ENCODE peak calls at places on chromosomes 16 and 17, in five cellular contexts. One of them, this sample, is unnamed.

GRCh38 chr17:30199600-30199999 is 35.9 kb downstream of the SLC6A4 start:
- DNase-seq in GM12878: no peak
- DNase-seq in HepG2: no peak
- DNase-seq in K562: no peak
- DNase-seq in IMR-90: peak; percentile 34
- DNase-seq in this sample: no peak

GRCh38 chr17:22304667-22305303 is 612.5 kb downstream of the KCNJ18 start:
- DNase-seq in GM12878: no peak
- DNase-seq in IMR-90: no peak
- DNase-seq in K562: peak; percentile 60
- DNase-seq in HepG2: no peak
- DNase-seq in this sample: no peak

GRCh38 chr16:47904691-47905090 is 251.1 kb downstream of the ABCC12 start:
- DNase-seq in K562: no peak
- DNase-seq in GM12878: no peak
- DNase-seq in HepG2: no peak
- DNase-seq in IMR-90: no peak
- DNase-seq in this sample: no peak

GRCh38 chr16:72604375-72604774 is 432.4 kb upstream of the PMFBP1 start:
- DNase-seq in IMR-90: no peak
- DNase-seq in K562: no peak
- DNase-seq in HepG2: no peak
- DNase-seq in GM12878: no peak
- DNase-seq in this sample: no peak

GRCh38 chr17:70369296-70369855 is 200.0 kb downstream of the KCNJ2 start:
- DNase-seq in GM12878: no peak
- DNase-seq in K562: no peak
- DNase-seq in IMR-90: no peak
- DNase-seq in HepG2: no peak
- DNase-seq in this sample: no peak

GRCh38 chr17:56047321-56047720 is 106.0 kb upstream of the ANKFN1 start:
- DNase-seq in GM12878: no peak
- DNase-seq in K562: no peak
- DNase-seq in HepG2: no peak
- DNase-seq in IMR-90: no peak
- DNase-seq in this sample: no peak

GRCh38 chr17:69448431-69449102 is 34.1 kb downstream of the MAP2K6 start:
- DNase-seq in GM12878: no peak
- DNase-seq in K562: no peak
- DNase-seq in IMR-90: no peak
- DNase-seq in HepG2: no peak
- DNase-seq in this sample: no peak

GRCh38 chr16:12613131-12613991 is 190.3 kb downstream of the CPPED1 start:
- DNase-seq in K562: peak; percentile 66
- DNase-seq in HepG2: peak; percentile 100
- DNase-seq in IMR-90: peak; percentile 39
- DNase-seq in GM12878: peak; percentile 76
- DNase-seq in this sample: peak; percentile 61

GRCh38 chr17:71572343-71572742 is 548.5 kb upstream of the SOX9 start:
- DNase-seq in HepG2: no peak
- DNase-seq in GM12878: no peak
- DNase-seq in IMR-90: no peak
- DNase-seq in K562: no peak
- DNase-seq in this sample: no peak

GRCh38 chr16:88437367-88437964 is 15.6 kb upstream of the ZFPM1 start:
- DNase-seq in K562: peak; percentile 85
- DNase-seq in IMR-90: peak; percentile 27
- DNase-seq in HepG2: peak; percentile 48
- DNase-seq in GM12878: no peak
- DNase-seq in this sample: peak; percentile 52

GRCh38 chr16:17261197-17261858 is 209.4 kb downstream of the XYLT1 start:
- DNase-seq in HepG2: no peak
- DNase-seq in K562: no peak
- DNase-seq in IMR-90: no peak
- DNase-seq in GM12878: no peak
- DNase-seq in this sample: no peak

GRCh38 chr17:43942286-43942685 is at the start of gene PPY:
- DNase-seq in HepG2: no peak
- DNase-seq in GM12878: no peak
- DNase-seq in K562: no peak
- DNase-seq in IMR-90: no peak
- DNase-seq in this sample: no peak

GRCh38 chr17:43936434-43936833 is 5.8 kb downstream of the PPY start:
- DNase-seq in K562: no peak
- DNase-seq in HepG2: no peak
- DNase-seq in IMR-90: peak; percentile 39
- DNase-seq in GM12878: no peak
- DNase-seq in this sample: no peak

GRCh38 chr17:43938838-43939182 is 3.5 kb downstream of the PPY start:
- DNase-seq in K562: no peak
- DNase-seq in HepG2: no peak
- DNase-seq in GM12878: no peak
- DNase-seq in IMR-90: no peak
- DNase-seq in this sample: no peak

GRCh38 chr17:43940630-43941029 is 1.6 kb downstream of the PPY start:
- DNase-seq in HepG2: peak; percentile 73
- DNase-seq in K562: peak; percentile 62
- DNase-seq in GM12878: no peak
- DNase-seq in IMR-90: peak; percentile 35
- DNase-seq in this sample: peak; percentile 57

DNA sequence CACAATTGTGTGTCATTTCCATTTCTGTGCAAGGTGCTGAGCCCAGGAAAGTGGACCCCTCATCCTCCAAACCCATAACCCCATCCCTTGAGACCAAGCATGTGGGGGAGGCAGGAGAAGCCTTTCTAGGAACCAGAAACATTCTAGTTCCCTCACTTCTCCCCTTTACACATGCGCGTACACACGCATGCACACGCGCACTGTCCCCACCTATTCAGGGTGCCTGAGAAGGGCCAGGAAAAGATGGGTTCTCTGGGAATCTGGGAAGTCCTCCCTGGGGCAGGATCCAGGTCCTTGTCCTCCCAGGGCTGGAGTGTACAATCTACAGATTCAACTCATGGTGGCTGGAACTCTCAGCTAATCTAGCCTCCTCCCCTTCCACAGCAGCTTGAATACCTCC is 2.4 kb downstream of the PPY start:
- DNase-seq in GM12878: no peak
- DNase-seq in K562: no peak
- DNase-seq in IMR-90: no peak
- DNase-seq in HepG2: no peak
- DNase-seq in this sample: no peak
- TF ChIP-seq BHLHE40 in GM12878: no peak
- TF ChIP-seq BHLHE40 in K562: no peak
- TF ChIP-seq BHLHE40 in IMR-90: no peak
- TF ChIP-seq BHLHE40 in HepG2: no peak
- TF ChIP-seq BHLHE40 in this sample: no peak

DNA sequence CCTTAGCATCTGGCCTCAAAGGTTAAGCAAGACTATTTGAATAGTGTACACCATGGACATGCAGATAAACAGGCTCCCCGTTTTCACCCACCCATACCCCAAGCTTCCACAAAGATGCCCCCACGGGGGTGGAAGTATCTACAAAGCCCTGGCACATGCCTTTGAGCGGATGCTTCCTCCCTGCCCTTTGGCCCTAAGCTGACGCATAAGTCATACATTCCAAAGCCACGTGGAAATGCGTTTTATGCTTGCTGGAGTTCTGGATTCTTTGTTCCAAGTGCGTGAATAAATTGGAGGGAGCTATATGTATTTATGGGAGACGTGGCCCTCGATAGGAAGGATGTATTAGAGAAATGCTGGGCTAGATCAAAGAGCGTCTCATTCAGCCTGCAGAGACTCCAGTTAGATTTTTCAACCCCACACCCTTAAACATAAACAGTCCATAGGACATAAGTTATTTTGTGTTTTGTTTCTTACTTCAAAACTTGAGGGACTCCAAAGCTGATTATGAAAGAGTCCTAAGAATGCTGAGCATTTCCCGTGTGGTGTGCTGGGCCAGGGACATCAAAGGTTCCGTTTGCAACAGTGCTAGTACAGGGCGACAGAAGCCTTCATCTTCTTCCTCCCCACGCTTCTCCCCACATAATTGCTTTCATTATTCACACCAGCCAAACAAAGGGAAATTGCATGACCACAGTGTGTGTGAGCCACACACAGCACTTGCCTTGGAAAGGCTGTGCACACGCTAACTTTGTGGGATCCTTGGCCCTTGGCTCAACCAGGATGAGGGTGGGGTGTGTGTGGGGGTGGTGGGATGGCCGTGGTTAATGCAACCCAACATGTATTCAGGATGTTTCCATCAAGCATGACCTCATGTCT is 73.6 kb downstream of the WIPI1 start:
- DNase-seq in GM12878: no peak
- DNase-seq in IMR-90: peak; percentile 94
- DNase-seq in HepG2: peak; percentile 99
- DNase-seq in K562: no peak
- DNase-seq in this sample: peak; percentile 50
- TF ChIP-seq USF2 in GM12878: no peak
- TF ChIP-seq USF2 in IMR-90: peak; percentile 70
- TF ChIP-seq USF2 in HepG2: peak; percentile 16
- TF ChIP-seq USF2 in K562: no peak
- TF ChIP-seq USF2 in this sample: no peak

GRCh38 chr17:44351464-44351863 is 6.4 kb downstream of the GRN start:
- DNase-seq in K562: peak; percentile 13
- DNase-seq in HepG2: no peak
- DNase-seq in GM12878: no peak
- DNase-seq in IMR-90: no peak
- DNase-seq in this sample: no peak
- TF ChIP-seq BHLHE40 in K562: no peak
- TF ChIP-seq BHLHE40 in HepG2: no peak
- TF ChIP-seq BHLHE40 in GM12878: no peak
- TF ChIP-seq BHLHE40 in IMR-90: no peak
- TF ChIP-seq BHLHE40 in this sample: no peak

GRCh38 chr16:29908719-29909220 is 8.5 kb downstream of the ASPHD1 start:
- DNase-seq in HepG2: no peak
- DNase-seq in IMR-90: no peak
- DNase-seq in GM12878: no peak
- DNase-seq in K562: no peak
- DNase-seq in this sample: no peak

GRCh38 chr16:29912087-29912486 is 11.8 kb downstream of the ASPHD1 start:
- DNase-seq in GM12878: no peak
- DNase-seq in HepG2: no peak
- DNase-seq in K562: no peak
- DNase-seq in IMR-90: no peak
- DNase-seq in this sample: no peak

GRCh38 chr16:29909398-29909797 is 9.1 kb downstream of the ASPHD1 start:
- DNase-seq in K562: no peak
- DNase-seq in IMR-90: peak; percentile 65
- DNase-seq in GM12878: no peak
- DNase-seq in HepG2: no peak
- DNase-seq in this sample: no peak

GRCh38 chr16:29911676-29912010 is 11.4 kb downstream of the ASPHD1 start:
- DNase-seq in HepG2: no peak
- DNase-seq in GM12878: no peak
- DNase-seq in IMR-90: no peak
- DNase-seq in K562: no peak
- DNase-seq in this sample: no peak

GRCh38 chr16:29910819-29911675 is 10.8 kb downstream of the ASPHD1 start:
- DNase-seq in GM12878: no peak
- DNase-seq in HepG2: no peak
- DNase-seq in IMR-90: no peak
- DNase-seq in K562: no peak
- DNase-seq in this sample: no peak
- TF ChIP-seq USF2 in GM12878: no peak
- TF ChIP-seq USF2 in HepG2: no peak
- TF ChIP-seq USF2 in IMR-90: no peak
- TF ChIP-seq USF2 in K562: no peak
- TF ChIP-seq USF2 in this sample: no peak

GRCh38 chr16:56558024-56558747 is 6.7 kb upstream of the MT4 start:
- DNase-seq in HepG2: no peak
- DNase-seq in IMR-90: peak; percentile 75
- DNase-seq in K562: no peak
- DNase-seq in GM12878: no peak
- DNase-seq in this sample: peak; percentile 26
- TF ChIP-seq BHLHE40 in HepG2: no peak
- TF ChIP-seq BHLHE40 in IMR-90: no peak
- TF ChIP-seq BHLHE40 in K562: no peak
- TF ChIP-seq BHLHE40 in GM12878: no peak
- TF ChIP-seq BHLHE40 in this sample: no peak

DNA sequence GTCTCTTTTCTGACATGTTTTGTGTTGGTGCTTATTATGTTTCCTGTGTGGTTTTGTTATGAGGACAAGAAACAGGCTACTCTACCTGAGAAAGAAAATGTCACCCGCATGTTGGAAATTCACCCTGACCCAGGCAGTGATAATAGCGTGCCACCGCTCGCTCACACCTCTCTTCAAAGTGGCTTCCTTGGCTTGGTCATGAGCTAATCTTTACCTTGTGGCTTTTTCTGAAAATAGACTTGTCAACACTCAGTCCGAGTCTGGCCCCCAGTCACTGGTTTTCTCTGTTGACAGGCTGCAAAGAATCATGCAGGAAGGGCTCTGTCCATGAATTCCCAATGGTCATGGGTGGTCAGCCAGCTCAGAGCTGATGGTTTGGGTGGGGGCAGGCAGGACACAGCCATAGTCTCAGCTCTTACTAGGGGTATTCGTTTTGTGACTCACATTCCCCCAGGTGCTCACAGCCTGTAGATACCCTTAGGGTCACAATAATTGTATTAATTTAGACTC is 121.3 kb upstream of the CACNG5 start:
- DNase-seq in HepG2: no peak
- DNase-seq in K562: no peak
- DNase-seq in GM12878: peak; percentile 85
- DNase-seq in IMR-90: no peak
- DNase-seq in this sample: no peak
- TF ChIP-seq USF2 in HepG2: no peak
- TF ChIP-seq USF2 in K562: no peak
- TF ChIP-seq USF2 in GM12878: no peak
- TF ChIP-seq USF2 in IMR-90: no peak
- TF ChIP-seq USF2 in this sample: no peak

GRCh38 chr16:4392382-4393242 is 21.0 kb downstream of the VASN start:
- DNase-seq in HepG2: no peak
- DNase-seq in IMR-90: peak; percentile 86
- DNase-seq in GM12878: no peak
- DNase-seq in K562: no peak
- DNase-seq in this sample: no peak

GRCh38 chr16:4390266-4391260 is 18.9 kb downstream of the VASN start:
- DNase-seq in HepG2: no peak
- DNase-seq in GM12878: no peak
- DNase-seq in K562: no peak
- DNase-seq in IMR-90: no peak
- DNase-seq in this sample: no peak

GRCh38 chr16:4395055-4395726 is 21.2 kb downstream of the CORO7 start:
- DNase-seq in IMR-90: no peak
- DNase-seq in K562: no peak
- DNase-seq in GM12878: no peak
- DNase-seq in HepG2: no peak
- DNase-seq in this sample: no peak

GRCh38 chr16:4391635-4392381 is 20.2 kb downstream of the VASN start:
- DNase-seq in GM12878: no peak
- DNase-seq in HepG2: no peak
- DNase-seq in K562: no peak
- DNase-seq in IMR-90: no peak
- DNase-seq in this sample: no peak

GRCh38 chr16:4393243-4393606 is 21.6 kb downstream of the VASN start:
- DNase-seq in GM12878: no peak
- DNase-seq in HepG2: no peak
- DNase-seq in IMR-90: no peak
- DNase-seq in K562: no peak
- DNase-seq in this sample: no peak
- TF ChIP-seq BHLHE40 in GM12878: no peak
- TF ChIP-seq BHLHE40 in HepG2: no peak
- TF ChIP-seq BHLHE40 in IMR-90: no peak
- TF ChIP-seq BHLHE40 in K562: no peak
- TF ChIP-seq BHLHE40 in this sample: no peak